ENCODE peak calls at places on chromosomes 11 and 22, in four cellular contexts. One of them, this sample, is unnamed.

GRCh38 chr22:37745548-37746365 is 48.9 kb downstream of the TRIOBP start:
- DNase-seq in GM20000: peak; percentile 99
- DNase-seq in left cardiac atrium: peak; percentile 94
- DNase-seq in activated T-cell treated with anti-CD3 and anti-CD28 coated beads, Interleukin-2, amount 50 U/mL, for 1 hour: peak; percentile 85
- DNase-seq in this sample: peak; percentile 97

GRCh38 chr22:39234867-39235687 is 9.7 kb downstream of the PDGFB start:
- DNase-seq in GM20000: no peak
- DNase-seq in left cardiac atrium: peak; percentile 76
- DNase-seq in activated T-cell treated with anti-CD3 and anti-CD28 coated beads, Interleukin-2, amount 50 U/mL, for 1 hour: no peak
- DNase-seq in this sample: peak; percentile 50

GRCh38 chr22:35258144-35258988 is 1.1 kb downstream of the HMGXB4 start:
- DNase-seq in GM20000: no peak
- DNase-seq in left cardiac atrium: no peak
- DNase-seq in activated T-cell treated with anti-CD3 and anti-CD28 coated beads, Interleukin-2, amount 50 U/mL, for 1 hour: no peak
- DNase-seq in this sample: no peak

GRCh38 chr22:43002198-43002577 is 12.8 kb downstream of the PACSIN2 start:
- DNase-seq in GM20000: no peak
- DNase-seq in left cardiac atrium: no peak
- DNase-seq in activated T-cell treated with anti-CD3 and anti-CD28 coated beads, Interleukin-2, amount 50 U/mL, for 1 hour: no peak
- DNase-seq in this sample: no peak

GRCh38 chr11:18384157-18384641 is 10.2 kb upstream of the LDHA start:
- DNase-seq in GM20000: no peak
- DNase-seq in left cardiac atrium: peak; percentile 66
- DNase-seq in activated T-cell treated with anti-CD3 and anti-CD28 coated beads, Interleukin-2, amount 50 U/mL, for 1 hour: no peak
- DNase-seq in this sample: no peak

GRCh38 chr22:47160141-47160541 is 397.7 kb downstream of the TBC1D22A start:
- DNase-seq in GM20000: no peak
- DNase-seq in left cardiac atrium: no peak
- DNase-seq in activated T-cell treated with anti-CD3 and anti-CD28 coated beads, Interleukin-2, amount 50 U/mL, for 1 hour: no peak
- DNase-seq in this sample: no peak

GRCh38 chr11:57977709-57978108 is 46.0 kb upstream of the OR9Q1 start:
- DNase-seq in GM20000: no peak
- DNase-seq in left cardiac atrium: no peak
- DNase-seq in activated T-cell treated with anti-CD3 and anti-CD28 coated beads, Interleukin-2, amount 50 U/mL, for 1 hour: no peak
- DNase-seq in this sample: no peak

GRCh38 chr11:101563166-101563565 is 20.6 kb downstream of the TRPC6 start:
- DNase-seq in GM20000: no peak
- DNase-seq in left cardiac atrium: no peak
- DNase-seq in activated T-cell treated with anti-CD3 and anti-CD28 coated beads, Interleukin-2, amount 50 U/mL, for 1 hour: no peak
- DNase-seq in this sample: no peak

GRCh38 chr11:117572129-117572528 is 224.9 kb downstream of the DSCAML1 start:
- DNase-seq in GM20000: no peak
- DNase-seq in left cardiac atrium: no peak
- DNase-seq in activated T-cell treated with anti-CD3 and anti-CD28 coated beads, Interleukin-2, amount 50 U/mL, for 1 hour: no peak
- DNase-seq in this sample: peak; percentile 45

GRCh38 chr11:15836801-15837200 is 519.5 kb downstream of the SOX6 start:
- DNase-seq in GM20000: no peak
- DNase-seq in left cardiac atrium: no peak
- DNase-seq in activated T-cell treated with anti-CD3 and anti-CD28 coated beads, Interleukin-2, amount 50 U/mL, for 1 hour: no peak
- DNase-seq in this sample: no peak

This sample was measured in Right ventricle myocardium inferior.